ENCODE peak calls at places on chromosomes 4 and X, in seven cellular contexts. Q, X, V, G, Z, M and L are unnamed samples.

GRCh38 chr4:120156115-120156718 is 89.6 kb upstream of the MAD2L1 start:
- DNase-seq in Q (peak), X (no peak), V (no peak), G (peak), Z (no peak), M (peak), L (peak)

GRCh38 chrX:129940721-129941120 is 34.8 kb downstream of the UTP14A start:
- DNase-seq in Q (no peak), X (no peak), V (no peak), G (no peak), Z (no peak), M (no peak), L (no peak)

GRCh38 chr4:81786063-81786763 is 314.5 kb upstream of the RASGEF1B start:
- DNase-seq in Q (no peak), X (no peak), V (peak), G (peak), Z (no peak), M (peak), L (no peak)

GRCh38 chr4:3276961-3277360 is 15.9 kb upstream of the RGS12 start:
- DNase-seq in Q (peak), X (peak), V (no peak), G (peak), Z (no peak), M (peak), L (no peak)

GRCh38 chrX:85627363-85627762 is 247.9 kb upstream of the POF1B start:
- DNase-seq in Q (peak), X (no peak), V (no peak), G (no peak), Z (no peak), M (no peak), L (no peak)

GRCh38 chrX:65601530-65602281 is 65.7 kb upstream of the MSN start:
- DNase-seq in Q (peak), X (peak), V (peak), G (peak), Z (peak), M (peak), L (peak)

GRCh38 chrX:24260827-24261550 is 52.9 kb downstream of the SUPT20HL2 start:
- DNase-seq in Q (peak), X (no peak), V (peak), G (peak), Z (no peak), M (peak), L (peak)

GRCh38 chr4:98572697-98573096 is 85.7 kb downstream of the TSPAN5 start:
- DNase-seq in Q (no peak), X (no peak), V (no peak), G (no peak), Z (no peak), M (no peak), L (no peak)

GRCh38 chr4:152591361-152591760 is 55.5 kb upstream of the FBXW7 start:
- DNase-seq in Q (no peak), X (peak), V (peak), G (peak), Z (peak), M (no peak), L (peak)

GRCh38 chr4:170090667-170091052 is 904 bp upstream of the AADAT start:
- DNase-seq in Q (peak), X (peak), V (no peak), G (peak), Z (no peak), M (peak), L (no peak)

GRCh38 chrX:40094900-40095587 is 2.7 kb downstream of the BCOR start:
- DNase-seq in Q (peak), X (no peak), V (no peak), G (no peak), Z (no peak), M (peak), L (no peak)

GRCh38 chr4:180449395-180449956 is 1793.7 kb upstream of the TENM3 start:
- DNase-seq in Q (peak), X (no peak), V (no peak), G (peak), Z (no peak), M (peak), L (peak)

GRCh38 chr4:102869569-102870227 is 906 bp downstream of the CISD2 start:
- DNase-seq in Q (peak), X (peak), V (peak), G (no peak), Z (no peak), M (no peak), L (no peak)

GRCh38 chrX:109635151-109635550 is 10.2 kb upstream of the KCNE5 start:
- DNase-seq in Q (peak), X (peak), V (no peak), G (peak), Z (no peak), M (peak), L (no peak)

GRCh38 chrX:56564182-56564885 is 907 bp downstream of the UBQLN2 start:
- DNase-seq in Q (peak), X (peak), V (no peak), G (peak), Z (no peak), M (peak), L (peak)